ENCODE peak calls at places on chromosomes 12 and 14, in four cellular contexts. B is GM12878, U is K562, Z is SK-N-SH. S is an unnamed sample.

GRCh38 chr14:21498540-21499526 is 12.3 kb downstream of the METTL3 start:
- DNase-seq in U (peak), Z (peak), B (no peak), S (peak)

GRCh38 chr12:19236656-19237055 is 107.1 kb downstream of the PLEKHA5 start:
- DNase-seq in U (no peak), Z (no peak), B (no peak), S (no peak)

GRCh38 chr12:115572440-115572839 is 705.1 kb downstream of the MED13L start:
- DNase-seq in B (peak), Z (no peak), U (no peak), S (no peak)

GRCh38 chr12:124852911-124853441 is 10.7 kb downstream of the SCARB1 start:
- DNase-seq in U (no peak), B (no peak), Z (no peak), S (no peak)

GRCh38 chr14:104428333-104428851 is 151.2 kb upstream of the C14orf180 start:
- DNase-seq in Z (no peak), U (no peak), B (no peak), S (no peak)

GRCh38 chr12:98229539-98229921 is 285.9 kb upstream of the TMPO start:
- DNase-seq in Z (no peak), U (no peak), B (no peak), S (no peak)

GRCh38 chr12:99386907-99387306 is 260.6 kb upstream of the GARIN6 start:
- DNase-seq in U (no peak), Z (peak), B (no peak), S (peak)

GRCh38 chr14:74516451-74517155 is 23.0 kb downstream of the ISCA2 start:
- DNase-seq in B (no peak), Z (no peak), U (no peak), S (peak)

GRCh38 chr12:68331500-68331868 is 678 bp downstream of the MDM1 start:
- DNase-seq in Z (no peak), B (no peak), U (no peak), S (no peak)

GRCh38 chr12:128286970-128287369 is 20.0 kb downstream of the TMEM132C start:
- DNase-seq in Z (no peak), B (no peak), U (no peak), S (no peak)

GRCh38 chr12:76859621-76860020 is 19.2 kb downstream of the CSRP2 start:
- DNase-seq in U (no peak), Z (no peak), B (no peak), S (no peak)

GRCh38 chr14:42163136-42163535 is 556.5 kb downstream of the LRFN5 start:
- DNase-seq in Z (no peak), B (no peak), U (no peak), S (no peak)

GRCh38 chr14:22226381-22226780 is 362.6 kb downstream of the DAD1 start:
- DNase-seq in U (no peak), Z (no peak), B (no peak), S (no peak)

GRCh38 chr14:62614117-62614516 is 431.1 kb downstream of the KCNH5 start:
- DNase-seq in U (no peak), Z (no peak), B (no peak), S (no peak)

GRCh38 chr12:66375560-66375959 is 73.3 kb downstream of the HELB start:
- DNase-seq in Z (peak), U (no peak), B (no peak), S (no peak)

GRCh38 chr12:18752280-18752920 is 14.5 kb downstream of the CAPZA3 start:
- DNase-seq in U (peak), B (no peak), Z (no peak), S (no peak)

GRCh38 chr12:25107920-25108319 is 87.0 kb downstream of the DNAI7 start:
- DNase-seq in U (no peak), Z (no peak), B (peak), S (no peak)

GRCh38 chr12:54285150-54286041 is 4.9 kb downstream of the HNRNPA1 start:
- DNase-seq in U (no peak), B (no peak), Z (no peak), S (no peak)

GRCh38 chr14:60188696-60189095 is 23.5 kb upstream of the DHRS7 start:
- DNase-seq in Z (no peak), U (no peak), B (no peak), S (no peak)

GRCh38 chr14:60188115-60188514 is 22.9 kb upstream of the DHRS7 start:
- DNase-seq in Z (no peak), U (no peak), B (no peak), S (no peak)

GRCh38 chr14:60183724-60184596 is 18.8 kb upstream of the DHRS7 start:
- DNase-seq in U (peak), B (no peak), Z (no peak), S (peak)

GRCh38 chr14:60183138-60183537 is 17.9 kb upstream of the DHRS7 start:
- DNase-seq in Z (no peak), B (no peak), U (no peak), S (no peak)

GRCh38 chr14:60184597-60185555 is 19.7 kb upstream of the DHRS7 start:
- DNase-seq in U (no peak), Z (peak), B (no peak), S (no peak)
- TF ChIP-seq NFIC in U (no peak), Z (no peak), B (no peak), S (no peak)

GRCh38 chr12:126869644-126870043 is 1397.3 kb upstream of the TMEM132C start:
- DNase-seq in B (no peak), Z (no peak), U (peak), S (no peak)

GRCh38 chr12:126879820-126880219 is 1387.2 kb upstream of the TMEM132C start:
- DNase-seq in B (no peak), U (no peak), Z (no peak), S (no peak)

GRCh38 chr12:126873701-126874100 is 1393.3 kb upstream of the TMEM132C start:
- DNase-seq in B (no peak), Z (no peak), U (no peak), S (no peak)

GRCh38 chr12:126874427-126875026 is 1392.4 kb upstream of the TMEM132C start:
- DNase-seq in U (peak), B (peak), Z (peak), S (peak)
- TF ChIP-seq NFIC in U (no peak), B (no peak), Z (no peak), S (no peak)

GRCh38 chr12:88113871-88114270 is 28.0 kb downstream of the CEP290 start:
- DNase-seq in U (no peak), Z (no peak), B (no peak), S (no peak)
- TF ChIP-seq NFIC in U (no peak), Z (no peak), B (no peak), S (no peak)

DNA sequence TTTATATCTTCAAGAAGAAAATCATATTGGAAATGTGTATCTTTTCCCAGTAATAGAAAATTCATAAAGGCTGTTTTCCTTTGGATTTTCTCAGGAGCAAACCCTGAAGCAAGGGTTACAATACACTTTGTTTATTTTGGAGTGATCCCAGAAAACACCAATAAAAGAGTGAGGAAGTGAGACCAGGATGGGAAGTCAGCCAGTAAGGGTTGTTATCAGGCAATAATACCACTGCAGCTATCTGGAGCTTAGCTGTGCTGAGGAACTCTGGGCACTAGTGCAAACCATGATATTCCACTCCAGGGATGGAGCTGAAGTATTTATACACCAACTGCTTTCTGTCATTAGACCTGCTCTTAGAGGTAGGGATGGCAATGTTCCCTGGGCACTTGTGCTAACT is 1002.3 kb downstream of the FLRT2 start:
- DNase-seq in U (no peak), B (no peak), Z (no peak), S (no peak)
- TF ChIP-seq NFIC in U (no peak), B (no peak), Z (no peak), S (no peak)

GRCh38 chr14:53236708-53237107 is 83.6 kb upstream of the DDHD1 start:
- DNase-seq in U (no peak), B (no peak), Z (no peak), S (no peak)

GRCh38 chr14:53228966-53229365 is 75.8 kb upstream of the DDHD1 start:
- DNase-seq in U (no peak), B (no peak), Z (no peak), S (no peak)

GRCh38 chr14:53231166-53231565 is 78.0 kb upstream of the DDHD1 start:
- DNase-seq in U (no peak), B (no peak), Z (no peak), S (no peak)

GRCh38 chr14:53237488-53237887 is 84.4 kb upstream of the DDHD1 start:
- DNase-seq in U (no peak), Z (no peak), B (no peak), S (no peak)

DNA sequence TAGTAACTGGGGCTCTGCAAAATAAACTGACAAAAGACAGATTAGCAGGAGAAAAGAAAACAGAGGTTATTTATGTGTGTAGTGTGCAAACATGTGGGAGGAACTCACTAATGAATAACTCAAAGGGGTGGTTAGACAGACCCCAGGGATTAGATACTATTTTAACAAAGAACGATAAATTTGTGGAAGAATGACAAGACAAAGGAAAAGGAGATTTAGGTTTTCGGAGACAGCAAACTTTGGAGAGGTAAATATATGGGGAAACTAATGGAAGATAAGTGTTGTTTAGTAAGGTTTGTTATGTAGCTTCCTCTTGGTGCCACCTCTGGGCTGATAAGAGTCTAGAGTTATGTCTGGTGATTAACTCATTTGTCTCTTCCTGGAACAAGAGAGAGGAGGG is 80.3 kb upstream of the DDHD1 start:
- DNase-seq in B (no peak), Z (no peak), U (no peak), S (no peak)
- TF ChIP-seq NFIC in B (no peak), Z (no peak), U (no peak), S (no peak)

GRCh38 chr12:121582583-121583333 is 1.9 kb upstream of the KDM2B start:
- DNase-seq in U (peak), B (no peak), Z (no peak), S (peak)
- TF ChIP-seq NFIC in U (peak), B (no peak), Z (no peak), S (peak)

DNA sequence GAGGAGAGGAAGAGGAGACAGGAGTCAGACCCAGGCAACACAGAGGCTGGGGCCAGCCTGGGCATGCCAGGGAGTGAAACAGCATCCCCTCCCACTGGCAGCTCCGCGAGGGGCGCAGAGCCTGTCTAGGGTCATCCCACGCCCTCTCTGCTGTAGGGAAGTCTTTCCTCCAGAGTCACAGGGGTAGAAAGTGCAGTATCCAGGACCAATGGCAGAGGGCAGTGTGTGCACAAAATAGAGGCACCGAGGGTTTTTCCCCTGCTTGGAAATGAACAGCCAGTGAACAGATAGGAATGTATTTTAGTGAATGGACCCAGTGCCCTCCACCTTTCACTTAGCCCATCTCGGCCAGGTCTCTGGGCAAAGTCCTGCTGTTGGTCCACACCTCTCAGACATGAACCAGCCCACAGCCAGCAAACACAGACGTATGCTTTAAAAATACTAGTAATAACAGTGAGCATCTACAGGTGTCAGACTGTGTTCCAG is 9.4 kb upstream of the KRT74 start:
- DNase-seq in U (peak), B (no peak), Z (peak), S (peak)
- TF ChIP-seq NFIC in U (no peak), B (no peak), Z (no peak), S (no peak)